ENCODE peak calls at places on chromosomes 7 and 10, in six cellular contexts. N is AG04450, K is suprapubic skin, P is prostate gland, R is IMR-90, G is transverse colon. J is an unnamed sample.

GRCh38 chr10:98119891-98120290 is 14.6 kb upstream of the R3HCC1L start:
- DNase-seq in R (no peak), G (no peak), P (no peak), K (no peak), N (no peak), J (no peak)

GRCh38 chr10:77163670-77164348 is 473.8 kb downstream of the KCNMA1 start:
- DNase-seq in G (peak; percentile 60), N (peak; percentile 86), R (peak; percentile 99), K (no peak), P (no peak), J (peak; percentile 74)

GRCh38 chr7:102189756-102190155 is 96.9 kb upstream of the SH2B2 start:
- DNase-seq in N (no peak), R (no peak), P (no peak), K (no peak), G (no peak), J (no peak)

GRCh38 chr7:44449531-44449930 is 40.9 kb downstream of the NUDCD3 start:
- DNase-seq in N (no peak), R (peak; percentile 70), G (no peak), K (no peak), P (no peak), J (no peak)

GRCh38 chr7:114903131-114903530 is 18.8 kb upstream of the MDFIC start:
- DNase-seq in G (no peak), N (no peak), R (no peak), K (no peak), P (no peak), J (no peak)

GRCh38 chr10:120477723-120478270 is 20.8 kb downstream of the PLPP4 start:
- DNase-seq in K (no peak), N (no peak), G (no peak), P (no peak), R (no peak), J (no peak)

GRCh38 chr7:42932861-42933591 is 850 bp downstream of the MRPL32 start:
- DNase-seq in R (peak; percentile 26), P (no peak), N (no peak), K (no peak), G (no peak), J (no peak)

GRCh38 chr7:108094933-108095710 is 35.0 kb downstream of the LAMB4 start:
- DNase-seq in K (no peak), R (peak; percentile 91), N (no peak), P (peak; percentile 13), G (peak; percentile 65), J (peak; percentile 93)

GRCh38 chr10:43170491-43170890 is 32.2 kb downstream of the CSGALNACT2 start:
- DNase-seq in R (peak; percentile 30), K (no peak), P (no peak), G (no peak), N (no peak), J (peak; percentile 1)

GRCh38 chr7:3754488-3755365 is 453.7 kb downstream of the SDK1 start:
- DNase-seq in P (no peak), G (peak; percentile 11), R (peak; percentile 56), K (no peak), N (peak; percentile 6), J (peak; percentile 85)

DNA sequence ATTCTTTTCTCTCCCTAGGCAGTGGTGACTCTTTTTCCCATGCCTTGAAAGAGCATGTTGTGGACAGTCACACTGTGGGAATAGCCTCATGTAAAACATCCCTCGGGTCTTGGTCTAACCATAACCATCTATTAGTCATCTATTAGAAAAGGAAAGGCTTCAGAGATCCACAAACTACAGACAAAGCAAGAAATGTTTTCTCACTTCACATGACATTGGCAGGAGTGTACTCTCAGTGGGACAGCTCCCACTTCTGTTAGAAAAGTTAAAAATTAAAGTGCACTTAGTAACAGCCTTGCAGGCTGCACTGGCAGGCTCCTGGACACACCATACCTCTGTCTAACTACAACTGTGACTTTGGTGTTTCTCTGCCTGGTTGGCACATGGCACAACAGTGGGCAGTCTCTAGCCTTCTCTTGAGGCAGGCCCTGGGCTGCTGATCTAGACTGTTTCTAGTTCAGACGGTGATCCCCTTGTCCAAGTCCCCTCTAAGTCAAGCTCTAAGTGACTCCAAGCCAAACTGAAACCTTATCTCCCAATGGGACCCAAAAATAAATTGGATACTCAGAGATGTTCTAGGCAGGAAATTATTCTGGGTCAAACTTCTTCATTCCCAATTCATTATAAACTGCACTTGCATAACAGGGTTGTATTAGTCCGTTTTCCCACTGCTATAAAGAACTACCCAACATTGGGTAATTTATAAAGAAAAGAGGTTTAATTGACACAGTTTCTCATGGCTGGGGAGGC is 57.9 kb upstream of the ITGB1 start:
- DNase-seq in R (peak; percentile 86), N (no peak), G (no peak), K (no peak), P (no peak), J (peak; percentile 89)
- TF ChIP-seq CTCF in R (no peak), N (no peak), G (no peak), K (no peak), P (no peak), J (peak; percentile 16)

GRCh38 chr10:48523212-48523819 is 81.6 kb downstream of the ARHGAP22 start:
- DNase-seq in P (no peak), R (peak; percentile 98), K (peak; percentile 78), N (peak; percentile 89), G (peak; percentile 28), J (peak; percentile 98)
- H3K4me3 ChIP-seq in P (peak overlapping the region; percentile 36), R (peak overlapping the region; percentile 42), K (peak overlapping the region; percentile 51), N (peak overlapping the region; percentile 58), G (peak overlapping the region; percentile 48), J (peak overlapping the region; percentile 59)

GRCh38 chr10:110647136-110647430 is 2.9 kb downstream of the RBM20 start:
- DNase-seq in P (no peak), N (no peak), R (peak; percentile 47), K (no peak), G (no peak), J (no peak)

GRCh38 chr10:110650265-110650668 is 6.1 kb downstream of the RBM20 start:
- DNase-seq in K (no peak), P (no peak), N (no peak), G (no peak), R (no peak), J (no peak)

GRCh38 chr10:110651044-110651958 is 7.2 kb downstream of the RBM20 start:
- DNase-seq in G (no peak), N (peak; percentile 67), R (peak; percentile 98), K (no peak), P (no peak), J (no peak)

GRCh38 chr10:110649652-110650264 is 5.6 kb downstream of the RBM20 start:
- DNase-seq in P (no peak), K (no peak), N (no peak), R (no peak), G (no peak), J (no peak)

DNA sequence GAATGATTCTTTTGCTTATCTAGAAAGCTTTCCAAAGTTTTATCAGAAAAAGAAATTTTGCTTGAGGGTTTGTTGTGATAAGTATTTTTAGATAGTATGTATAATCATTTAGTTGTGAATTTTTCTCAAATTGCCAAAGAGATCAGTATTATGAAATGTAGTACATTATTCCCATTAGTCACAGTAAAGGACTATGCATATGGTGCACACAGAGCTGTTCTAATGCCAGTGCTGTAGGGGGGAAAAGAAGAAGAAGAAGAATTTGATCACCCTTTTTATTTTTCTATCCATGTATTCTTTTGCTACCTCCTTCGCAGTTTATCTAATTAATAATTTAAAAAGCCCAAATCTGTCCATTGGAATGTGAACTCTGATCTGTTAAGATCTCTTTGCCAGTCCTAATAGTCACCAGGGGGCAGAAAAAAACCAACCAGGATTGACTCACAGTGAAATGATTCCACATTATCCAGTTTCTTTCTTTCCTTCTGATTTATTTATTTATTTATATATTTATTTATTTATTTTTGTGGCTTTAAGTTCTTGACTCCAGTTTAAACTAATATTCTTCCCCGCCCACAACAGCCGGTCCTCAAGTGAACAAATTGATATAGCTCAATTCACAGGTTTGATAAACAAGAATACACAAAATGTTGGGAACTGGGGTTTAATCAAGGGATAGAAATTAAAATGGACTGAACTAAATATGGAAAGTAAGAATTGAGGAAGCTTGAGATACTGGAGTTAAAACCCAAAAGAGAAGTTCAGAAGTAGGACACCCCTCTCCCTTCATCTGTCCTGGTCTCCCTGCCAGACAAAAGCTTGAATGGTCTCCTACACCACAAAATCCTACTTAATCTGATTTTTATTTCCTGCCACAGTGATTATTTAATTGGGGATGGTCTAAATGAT is 4.9 kb downstream of the RBM20 start:
- DNase-seq in R (peak; percentile 32), N (no peak), G (no peak), K (no peak), P (no peak), J (no peak)
- TF ChIP-seq CTCF in R (no peak), N (peak; percentile 8), G (no peak), K (no peak), P (no peak), J (peak; percentile 6)

GRCh38 chr10:112446055-112446854 is 459 bp downstream of the ZDHHC6 start:
- DNase-seq in N (no peak), P (no peak), K (no peak), G (peak; percentile 28), R (peak; percentile 23), J (no peak)

GRCh38 chr10:112446855-112447691 is at the start of the genes VTI1A and ZDHHC6:
- DNase-seq in G (peak; percentile 88), R (peak; percentile 84), K (peak; percentile 92), N (peak; percentile 61), P (peak; percentile 71), J (peak; percentile 51)

GRCh38 chr10:112442063-112442462 is 4.7 kb downstream of the ZDHHC6 start:
- DNase-seq in R (no peak), P (no peak), N (no peak), G (no peak), K (no peak), J (no peak)

DNA sequence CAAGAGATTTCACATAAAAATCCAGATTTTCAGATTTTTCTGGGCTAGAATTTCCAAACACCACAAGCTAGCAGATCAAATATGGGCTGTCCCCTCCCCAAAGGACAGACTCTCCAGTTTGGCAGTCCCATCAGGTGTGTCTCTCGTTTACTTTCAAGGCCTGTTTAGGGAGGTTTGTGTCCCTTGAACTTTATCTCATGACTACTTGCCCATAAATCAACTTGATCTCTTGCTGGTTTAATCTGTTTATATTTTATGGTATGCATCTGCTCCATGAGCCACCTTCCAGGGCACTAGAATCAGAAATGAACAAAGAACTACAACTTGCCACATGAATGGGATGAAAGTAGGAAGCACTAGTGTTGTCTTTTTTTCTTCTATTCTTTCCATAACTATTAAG is 5.2 kb downstream of the ZDHHC6 start:
- DNase-seq in P (no peak), G (no peak), N (no peak), R (no peak), K (no peak), J (no peak)
- H3K4me3 ChIP-seq in P (no peak overlapping the region), G (no peak overlapping the region), N (no peak overlapping the region), R (no peak overlapping the region), K (no peak overlapping the region), J (no peak overlapping the region)

J was measured in astrocyte of the cerebellum.